ENCODE peak calls at places on chromosomes 12 and 14, in six cellular contexts. M is stomach, C is IMR-90, G is transverse colon, P is H54, Y is heart left ventricle. F is an unnamed sample.

GRCh38 chr14:89013098-89013504 is 188.7 kb downstream of the TTC8 start:
- DNase-seq in Y (no peak), M (peak), P (peak), C (peak), G (peak), F (peak)

GRCh38 chr14:99566009-99566389 is 38.0 kb downstream of the CCDC85C start:
- DNase-seq in P (no peak), M (peak), G (no peak), C (no peak), Y (no peak), F (no peak)

GRCh38 chr14:87430810-87431209 is 562.2 kb downstream of the GALC start:
- DNase-seq in G (no peak), P (no peak), C (peak), M (no peak), Y (no peak), F (no peak)

GRCh38 chr14:77088219-77088618 is 9.8 kb upstream of the CIPC start:
- DNase-seq in M (peak), G (peak), Y (no peak), P (no peak), C (no peak), F (no peak)

GRCh38 chr14:98174031-98174430 is 1098.0 kb downstream of the BCL11B start:
- DNase-seq in P (no peak), Y (no peak), G (no peak), M (no peak), C (no peak), F (no peak)

GRCh38 chr12:67366530-67367196 is 97.5 kb downstream of the CAND1 start:
- DNase-seq in P (no peak), M (no peak), Y (no peak), C (peak), G (no peak), F (no peak)

GRCh38 chr14:102020058-102020971 is 55.9 kb downstream of the DYNC1H1 start:
- DNase-seq in M (no peak), C (peak), G (no peak), Y (no peak), P (peak), F (no peak)

GRCh38 chr12:5505116-5505515 is 73.2 kb downstream of the NTF3 start:
- DNase-seq in Y (no peak), C (no peak), P (no peak), G (no peak), M (no peak), F (no peak)

GRCh38 chr12:66232258-66232657 is 43.2 kb downstream of the IRAK3 start:
- DNase-seq in Y (no peak), G (peak), C (no peak), P (no peak), M (peak), F (no peak)

GRCh38 chr14:55588259-55588699 is 8.3 kb downstream of the KTN1 start:
- DNase-seq in C (peak), M (no peak), P (no peak), Y (no peak), G (no peak), F (no peak)

GRCh38 chr12:48788852-48789775 is at the start of gene ADCY6:
- DNase-seq in M (peak), P (peak), C (peak), G (peak), Y (peak), F (no peak)

GRCh38 chr14:94773017-94773681 is 3.2 kb upstream of the GSC start:
- DNase-seq in M (no peak), C (no peak), P (no peak), G (no peak), Y (no peak), F (no peak)

GRCh38 chr12:123601602-123602489 is at the start of gene DDX55:
- DNase-seq in P (peak), G (peak), M (peak), C (peak), Y (peak), F (peak)

GRCh38 chr12:76470028-76470939 is 89.3 kb downstream of the OSBPL8 start:
- DNase-seq in M (no peak), Y (peak), C (peak), P (peak), G (no peak), F (peak)

GRCh38 chr14:62031504-62031903 is 269.3 kb downstream of the SNAPC1 start:
- DNase-seq in C (no peak), P (no peak), Y (no peak), G (no peak), M (no peak), F (no peak)

GRCh38 chr14:21454843-21455550 is 926 bp downstream of the CHD8 start:
- DNase-seq in P (no peak), C (peak), Y (no peak), G (no peak), M (no peak), F (peak)

GRCh38 chr14:69354383-69355154 is 43.5 kb downstream of the ERH start:
- DNase-seq in C (peak), P (no peak), Y (no peak), M (peak), G (peak), F (no peak)

GRCh38 chr14:76351941-76352340 is 24.0 kb upstream of the ESRRB start:
- DNase-seq in G (no peak), P (no peak), M (no peak), C (no peak), Y (no peak), F (no peak)

GRCh38 chr12:6934110-6934509 is 6.4 kb downstream of the ATN1 start:
- DNase-seq in Y (peak), C (peak), M (no peak), P (no peak), G (no peak), F (no peak)

GRCh38 chr12:25186038-25186787 is 8.7 kb downstream of the DNAI7 start:
- DNase-seq in G (no peak), M (no peak), Y (no peak), P (no peak), C (no peak), F (no peak)

GRCh38 chr14:75127903-75128595 is 1.2 kb upstream of the NEK9 start:
- DNase-seq in G (peak), P (no peak), C (no peak), M (no peak), Y (no peak), F (peak)

GRCh38 chr12:131239384-131240094 is 285.8 kb downstream of the ADGRD1 start:
- DNase-seq in G (no peak), M (no peak), C (no peak), P (no peak), Y (no peak), F (no peak)

GRCh38 chr14:56817396-56817921 is 7.2 kb upstream of the OTX2 start:
- DNase-seq in P (no peak), M (no peak), Y (no peak), C (no peak), G (no peak), F (no peak)

GRCh38 chr14:91946313-91947195 is 940 bp downstream of the FBLN5 start:
- DNase-seq in Y (no peak), M (no peak), P (no peak), C (peak), G (no peak), F (no peak)

GRCh38 chr14:100898935-100899840 is 4.3 kb downstream of the RTL1 start:
- DNase-seq in P (no peak), G (no peak), Y (no peak), M (no peak), C (no peak), F (no peak)

GRCh38 chr12:90936230-90937005 is 18.6 kb downstream of the CCER1 start:
- DNase-seq in C (no peak), Y (no peak), G (no peak), M (no peak), P (no peak), F (no peak)

GRCh38 chr14:102507891-102508312 is 1.7 kb downstream of the ANKRD9 start:
- DNase-seq in P (no peak), G (no peak), C (no peak), M (no peak), Y (no peak), F (no peak)

GRCh38 chr12:13425766-13426165 is 229.2 kb downstream of the EMP1 start:
- DNase-seq in C (peak), M (no peak), P (peak), Y (no peak), G (no peak), F (no peak)

GRCh38 chr12:9760699-9761406 is at the start of gene CD69:
- DNase-seq in G (peak), Y (no peak), C (no peak), P (no peak), M (peak), F (peak)
- TF ChIP-seq POLR2A in G (peak), Y (no peak), C (no peak), P (no peak), M (peak), F (peak)

GRCh38 chr14:96038558-96038919 is 623 bp upstream of the C14orf132 start:
- DNase-seq in P (no peak), C (no peak), M (no peak), G (no peak), Y (no peak), F (no peak)

GRCh38 chr14:96040836-96041371 is 1.7 kb downstream of the C14orf132 start:
- DNase-seq in P (no peak), Y (no peak), C (peak), G (no peak), M (no peak), F (no peak)

GRCh38 chr14:96037891-96038557 is 1.1 kb upstream of the C14orf132 start:
- DNase-seq in C (no peak), G (peak), Y (peak), M (peak), P (peak), F (no peak)

GRCh38 chr14:96039633-96040311 is 610 bp downstream of the C14orf132 start:
- DNase-seq in C (peak), M (no peak), Y (peak), G (no peak), P (peak), F (no peak)

DNA sequence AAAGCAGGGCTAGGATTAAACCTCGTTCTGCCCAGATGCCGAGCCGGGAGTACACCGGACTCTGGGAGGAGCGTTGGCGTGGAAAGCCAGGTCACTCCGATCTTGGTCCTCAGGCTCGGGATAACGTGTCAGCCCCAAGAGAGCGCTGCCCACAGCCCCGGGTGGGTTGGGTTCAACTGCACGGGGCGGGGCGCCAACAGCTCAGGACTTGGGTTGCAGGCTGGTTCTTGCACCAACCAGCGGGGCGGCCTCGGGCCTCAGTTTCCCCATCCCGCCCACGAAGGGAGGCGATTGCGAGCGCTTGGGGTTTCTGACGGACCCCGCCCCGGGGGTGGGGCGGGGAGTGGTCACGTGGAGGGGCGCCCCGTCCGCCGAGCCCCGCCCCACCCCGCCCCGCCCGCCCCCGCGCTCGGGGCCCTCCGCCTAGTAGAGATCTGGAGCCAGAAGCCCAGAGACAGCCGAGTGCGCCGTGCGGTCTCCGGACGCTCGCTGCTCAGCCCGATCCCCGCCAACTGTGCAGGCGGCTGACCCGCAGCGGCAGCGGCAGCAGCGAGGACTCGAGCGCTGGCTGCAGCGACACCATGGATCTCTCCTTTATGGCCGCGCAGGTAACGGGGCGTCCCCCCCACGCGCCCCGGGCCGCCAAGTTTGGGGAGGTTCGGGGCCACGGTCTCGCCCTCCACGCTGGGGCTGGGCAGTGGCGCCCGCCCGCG is at the start of gene C14orf132:
- DNase-seq in G (peak), C (peak), P (peak), M (peak), Y (peak), F (peak)
- TF ChIP-seq POLR2A in G (peak), C (peak), P (peak), M (no peak), Y (no peak), F (no peak)

GRCh38 chr12:100573499-100574261 is at the start of gene GAS2L3:
- DNase-seq in Y (peak), M (peak), P (peak), C (peak), G (peak), F (peak)
- TF ChIP-seq POLR2A in Y (no peak), M (no peak), P (peak), C (peak), G (peak), F (peak)

DNA sequence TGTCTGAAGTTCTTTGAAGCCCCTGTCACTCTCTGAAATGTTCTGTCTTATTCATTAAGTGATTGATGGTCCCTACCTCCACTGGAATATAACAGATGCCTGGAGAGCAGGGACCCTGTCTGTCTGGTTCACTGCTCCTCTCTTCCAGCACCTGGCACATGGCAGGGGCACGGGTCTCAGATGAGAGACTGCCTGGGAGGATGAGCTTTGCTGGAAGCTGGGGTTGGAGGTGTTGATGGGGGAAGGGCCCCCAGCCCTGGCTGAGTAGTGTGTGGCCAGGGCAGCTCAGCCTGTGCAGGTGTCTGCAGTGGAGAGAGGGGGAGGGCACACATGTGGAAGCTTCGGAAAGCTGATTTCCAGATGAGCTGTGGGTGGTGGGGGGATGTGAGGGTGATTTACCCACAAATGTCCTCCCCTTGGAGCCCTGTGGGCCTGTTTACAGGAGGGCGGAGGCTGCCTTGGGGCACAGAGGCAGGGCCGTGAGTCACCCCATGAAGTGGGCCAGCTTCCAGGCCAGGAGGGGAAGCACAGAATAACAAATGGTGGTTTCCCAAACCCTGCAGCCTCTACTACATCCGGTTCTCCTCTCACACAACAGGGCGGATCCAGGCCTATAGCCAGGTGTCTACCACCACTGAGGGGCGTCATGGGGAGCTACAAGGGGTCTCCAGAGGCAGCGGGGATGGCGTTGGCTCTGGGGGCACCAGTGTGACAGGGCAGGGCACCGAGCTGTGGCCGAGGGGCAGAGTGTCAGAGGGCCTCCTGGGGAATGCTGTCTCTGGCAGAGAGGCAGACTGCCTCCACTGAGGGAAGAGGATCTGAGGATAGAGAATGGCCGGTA is 11.0 kb downstream of the KRT7 start:
- DNase-seq in P (peak), M (peak), Y (peak), C (peak), G (peak), F (no peak)
- TF ChIP-seq POLR2A in P (no peak), M (no peak), Y (no peak), C (no peak), G (no peak), F (no peak)

GRCh38 chr12:46382974-46383653 is 10.5 kb upstream of the SLC38A2 start:
- DNase-seq in Y (peak), C (peak), M (peak), P (peak), G (peak), F (peak)
- TF ChIP-seq POLR2A in Y (peak), C (no peak), M (peak), P (peak), G (peak), F (peak)

GRCh38 chr14:60732840-60733483 is 1.6 kb upstream of the MNAT1 start:
- DNase-seq in M (no peak), Y (no peak), P (no peak), C (no peak), G (no peak), F (no peak)

GRCh38 chr14:60738843-60739508 is 4.4 kb downstream of the MNAT1 start:
- DNase-seq in P (no peak), C (no peak), G (no peak), M (no peak), Y (no peak), F (no peak)

GRCh38 chr14:60736494-60736893 is 1.9 kb downstream of the MNAT1 start:
- DNase-seq in Y (no peak), G (no peak), M (no peak), C (peak), P (no peak), F (no peak)

GRCh38 chr14:60734465-60735242 is at the start of gene MNAT1:
- DNase-seq in C (peak), P (peak), Y (peak), M (peak), G (peak), F (peak)
- TF ChIP-seq POLR2A in C (peak), P (peak), Y (no peak), M (no peak), G (peak), F (peak)

GRCh38 chr12:2794261-2794735 is 472 bp upstream of the FKBP4 start:
- DNase-seq in C (no peak), Y (no peak), G (peak), M (no peak), P (no peak), F (no peak)
- TF ChIP-seq POLR2A in C (no peak), Y (no peak), G (no peak), M (no peak), P (no peak), F (no peak)

F was measured in erythroblast.